ENCODE peak calls at places on chromosomes 4 and X, in seven cellular contexts. N, O, W, D, Q, T and P are unnamed samples.
A peak's percentile ranks its signal among the peaks of the same experiment; 100 is the strongest.

GRCh38 chr4:139581096-139581495 is 25.1 kb upstream of the SETD7 start:
- DNase-seq in N (no peak), O (no peak), W (no peak), D (no peak), Q (no peak), T (no peak), P (no peak)

GRCh38 chr4:176875026-176875425 is 82.3 kb upstream of the VEGFC start:
- DNase-seq in N (no peak), O (no peak), W (no peak), D (no peak), Q (no peak), T (no peak), P (no peak)

GRCh38 chrX:52574416-52575275 is 57.8 kb upstream of the XAGE1B start:
- DNase-seq in N (peak; percentile 76), O (no peak), W (no peak), D (no peak), Q (no peak), T (peak; percentile 72), P (no peak)

GRCh38 chr4:87073187-87073569 is 138.4 kb downstream of the AFF1 start:
- DNase-seq in N (no peak), O (no peak), W (no peak), D (no peak), Q (no peak), T (no peak), P (no peak)

GRCh38 chr4:150986085-150986484 is 29.0 kb downstream of the LRBA start:
- DNase-seq in N (no peak), O (no peak), W (no peak), D (no peak), Q (no peak), T (no peak), P (no peak)

GRCh38 chr4:29581469-29581868 is 1138.7 kb upstream of the PCDH7 start:
- DNase-seq in N (no peak), O (no peak), W (no peak), D (no peak), Q (no peak), T (peak; percentile 7), P (no peak)

GRCh38 chr4:161182913-161183312 is 980.9 kb downstream of the FSTL5 start:
- DNase-seq in N (no peak), O (no peak), W (no peak), D (peak; percentile 15), Q (no peak), T (no peak), P (no peak)

GRCh38 chr4:128810331-128810870 is 901 bp downstream of the JADE1 start:
- DNase-seq in N (peak; percentile 23), O (peak; percentile 50), W (no peak), D (peak; percentile 44), Q (no peak), T (peak; percentile 46), P (no peak)

GRCh38 chr4:52369649-52370048 is 289.5 kb downstream of the USP46 start:
- DNase-seq in N (no peak), O (no peak), W (no peak), D (no peak), Q (no peak), T (no peak), P (no peak)

GRCh38 chr4:56424697-56425514 is 10.5 kb downstream of the PPAT start:
- DNase-seq in N (no peak), O (no peak), W (no peak), D (no peak), Q (no peak), T (peak; percentile 60), P (no peak)

GRCh38 chrX:113906168-113906567 is 677.7 kb upstream of the HTR2C start:
- DNase-seq in N (peak; percentile 4), O (no peak), W (no peak), D (no peak), Q (no peak), T (peak; percentile 45), P (no peak)

GRCh38 chrX:70496491-70496890 is 51.9 kb downstream of the DLG3 start:
- DNase-seq in N (no peak), O (no peak), W (no peak), D (no peak), Q (no peak), T (no peak), P (no peak)

GRCh38 chr4:141246243-141246642 is 25.5 kb downstream of the ZNF330 start:
- DNase-seq in N (no peak), O (no peak), W (no peak), D (no peak), Q (peak; percentile 58), T (peak; percentile 83), P (peak; percentile 13)

GRCh38 chr4:150863456-150863855 is 151.6 kb downstream of the LRBA start:
- DNase-seq in N (no peak), O (no peak), W (no peak), D (no peak), Q (no peak), T (peak; percentile 4), P (no peak)

GRCh38 chr4:38161208-38162113 is 201.3 kb downstream of the PTTG2 start:
- DNase-seq in N (no peak), O (no peak), W (no peak), D (no peak), Q (no peak), T (no peak), P (peak; percentile 59)

GRCh38 chr4:110424144-110424543 is 51.8 kb upstream of the ENPEP start:
- DNase-seq in N (no peak), O (no peak), W (no peak), D (no peak), Q (no peak), T (no peak), P (no peak)

GRCh38 chrX:136616987-136617685 is 30.8 kb upstream of the CD40LG start:
- DNase-seq in N (no peak), O (no peak), W (no peak), D (no peak), Q (no peak), T (no peak), P (no peak)

GRCh38 chr4:577499-578450 is 1.7 kb upstream of the TMEM271 start:
- DNase-seq in N (peak; percentile 70), O (no peak), W (no peak), D (no peak), Q (no peak), T (peak; percentile 42), P (no peak)

GRCh38 chr4:25032126-25032525 is 1.4 kb upstream of the LGI2 start:
- DNase-seq in N (no peak), O (no peak), W (no peak), D (no peak), Q (no peak), T (peak; percentile 27), P (no peak)

GRCh38 chrX:55088795-55089489 is at the start of gene PAGE2:
- DNase-seq in N (no peak), O (no peak), W (no peak), D (no peak), Q (no peak), T (no peak), P (no peak)

GRCh38 chrX:123159403-123159802 is 24.7 kb upstream of the GRIA3 start:
- DNase-seq in N (no peak), O (no peak), W (no peak), D (no peak), Q (no peak), T (no peak), P (no peak)
- H3K4me3 ChIP-seq in N (no peak overlapping the region), O (no peak overlapping the region), W (no peak overlapping the region), D (no peak overlapping the region), Q (no peak overlapping the region), T (no peak overlapping the region), P (no peak overlapping the region)

GRCh38 chr4:112327950-112328349 is 30.8 kb downstream of the ALPK1 start:
- DNase-seq in N (peak; percentile 63), O (no peak), W (no peak), D (no peak), Q (no peak), T (peak; percentile 74), P (no peak)
- H3K4me3 ChIP-seq in N (no peak overlapping the region), O (no peak overlapping the region), W (no peak overlapping the region), D (no peak overlapping the region), Q (no peak overlapping the region), T (no peak overlapping the region), P (no peak overlapping the region)

DNA sequence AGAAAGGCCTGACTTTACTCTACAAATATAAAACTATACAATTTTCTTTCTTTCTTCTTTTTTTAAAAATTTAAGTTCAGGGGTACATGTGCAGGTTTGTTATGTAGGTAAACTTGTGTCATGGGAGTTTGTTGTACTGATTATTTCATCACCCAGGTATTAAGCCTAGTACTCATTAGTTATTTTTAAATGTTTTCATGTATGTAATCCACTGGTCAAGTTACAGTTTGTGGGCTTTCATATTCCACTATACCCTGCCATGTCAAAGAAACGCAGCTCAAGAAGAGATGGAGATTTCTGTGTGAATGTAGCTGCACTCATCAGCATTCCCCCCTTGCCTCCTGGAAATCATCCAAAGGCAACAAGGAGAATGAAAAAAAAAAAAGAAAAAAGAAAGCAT is 31.2 kb upstream of the SPRY1 start:
- DNase-seq in N (no peak), O (no peak), W (no peak), D (no peak), Q (no peak), T (no peak), P (no peak)
- H3K4me3 ChIP-seq in N (no peak overlapping the region), O (no peak overlapping the region), W (no peak overlapping the region), D (no peak overlapping the region), Q (no peak overlapping the region), T (no peak overlapping the region), P (no peak overlapping the region)

GRCh38 chr4:41119867-41120295 is 94.5 kb downstream of the APBB2 start:
- DNase-seq in N (no peak), O (no peak), W (no peak), D (no peak), Q (no peak), T (no peak), P (no peak)
- H3K4me3 ChIP-seq in N (no peak overlapping the region), O (no peak overlapping the region), W (peak overlapping the region; percentile 56), D (no peak overlapping the region), Q (no peak overlapping the region), T (no peak overlapping the region), P (no peak overlapping the region)

GRCh38 chr4:48483777-48484493 is 792 bp downstream of the SLC10A4 start:
- DNase-seq in N (peak; percentile 29), O (peak; percentile 39), W (no peak), D (no peak), Q (no peak), T (no peak), P (no peak)
- H3K4me3 ChIP-seq in N (peak overlapping the region; percentile 41), O (no peak overlapping the region), W (peak overlapping the region; percentile 69), D (no peak overlapping the region), Q (no peak overlapping the region), T (peak overlapping the region; percentile 31), P (no peak overlapping the region)

GRCh38 chrX:19750028-19750786 is 137.2 kb downstream of the SH3KBP1 start:
- DNase-seq in N (no peak), O (no peak), W (no peak), D (no peak), Q (no peak), T (no peak), P (no peak)
- H3K4me3 ChIP-seq in N (no peak overlapping the region), O (no peak overlapping the region), W (no peak overlapping the region), D (no peak overlapping the region), Q (no peak overlapping the region), T (no peak overlapping the region), P (no peak overlapping the region)